ENCODE peak calls at places on chromosomes 16 and 17, in nine cellular contexts. One of them, this sample, is unnamed. For H3K9me3, the result is how much of the 10 kb centered on the place peaks cover.

GRCh38 chr17:47698749-47699535 is 5.0 kb downstream of the TBKBP1 start:
- DNase-seq in endodermal cell: peak
- DNase-seq in heart left ventricle: peak
- DNase-seq in cardiac muscle cell: peak
- DNase-seq in lung: peak
- DNase-seq in breast epithelium: no peak
- DNase-seq in left ventricle myocardium inferior: peak
- DNase-seq in CD8-positive, alpha-beta T cell: peak
- DNase-seq in OCI-LY7: peak
- DNase-seq in this sample: peak

GRCh38 chr17:36972186-36972686 is 23.5 kb downstream of the AATF start:
- DNase-seq in endodermal cell: no peak
- DNase-seq in heart left ventricle: no peak
- DNase-seq in cardiac muscle cell: no peak
- DNase-seq in lung: no peak
- DNase-seq in breast epithelium: no peak
- DNase-seq in left ventricle myocardium inferior: no peak
- DNase-seq in CD8-positive, alpha-beta T cell: no peak
- DNase-seq in OCI-LY7: no peak
- DNase-seq in this sample: no peak

GRCh38 chr17:77381731-77382130 is 241.0 kb downstream of the SEC14L1 start:
- DNase-seq in endodermal cell: no peak
- DNase-seq in heart left ventricle: no peak
- DNase-seq in cardiac muscle cell: no peak
- DNase-seq in lung: no peak
- DNase-seq in breast epithelium: no peak
- DNase-seq in left ventricle myocardium inferior: no peak
- DNase-seq in CD8-positive, alpha-beta T cell: no peak
- DNase-seq in OCI-LY7: no peak
- DNase-seq in this sample: no peak

GRCh38 chr17:77437017-77437416 is 296.2 kb downstream of the SEC14L1 start:
- DNase-seq in endodermal cell: no peak
- DNase-seq in heart left ventricle: peak
- DNase-seq in cardiac muscle cell: peak
- DNase-seq in lung: no peak
- DNase-seq in breast epithelium: no peak
- DNase-seq in left ventricle myocardium inferior: peak
- DNase-seq in CD8-positive, alpha-beta T cell: no peak
- DNase-seq in OCI-LY7: peak
- DNase-seq in this sample: peak

GRCh38 chr16:27547134-27547533 is 2.6 kb downstream of the GTF3C1 start:
- DNase-seq in endodermal cell: no peak
- DNase-seq in heart left ventricle: no peak
- DNase-seq in cardiac muscle cell: peak
- DNase-seq in lung: no peak
- DNase-seq in breast epithelium: no peak
- DNase-seq in left ventricle myocardium inferior: no peak
- DNase-seq in CD8-positive, alpha-beta T cell: no peak
- DNase-seq in OCI-LY7: no peak
- DNase-seq in this sample: no peak

GRCh38 chr16:84024854-84025253 is 17.7 kb downstream of the SLC38A8 start:
- DNase-seq in endodermal cell: no peak
- DNase-seq in heart left ventricle: no peak
- DNase-seq in cardiac muscle cell: peak
- DNase-seq in lung: no peak
- DNase-seq in breast epithelium: no peak
- DNase-seq in left ventricle myocardium inferior: no peak
- DNase-seq in CD8-positive, alpha-beta T cell: no peak
- DNase-seq in OCI-LY7: no peak
- DNase-seq in this sample: no peak

GRCh38 chr17:77810536-77810935 is 148.0 kb upstream of the TNRC6C start:
- DNase-seq in endodermal cell: no peak
- DNase-seq in heart left ventricle: no peak
- DNase-seq in cardiac muscle cell: peak
- DNase-seq in lung: no peak
- DNase-seq in breast epithelium: peak
- DNase-seq in left ventricle myocardium inferior: no peak
- DNase-seq in CD8-positive, alpha-beta T cell: no peak
- DNase-seq in OCI-LY7: no peak
- DNase-seq in this sample: no peak

GRCh38 chr17:19996502-19996901 is 12.7 kb upstream of the SPECC1 start:
- DNase-seq in endodermal cell: peak
- DNase-seq in heart left ventricle: no peak
- DNase-seq in cardiac muscle cell: peak
- DNase-seq in lung: no peak
- DNase-seq in breast epithelium: no peak
- DNase-seq in left ventricle myocardium inferior: no peak
- DNase-seq in CD8-positive, alpha-beta T cell: no peak
- DNase-seq in OCI-LY7: no peak
- DNase-seq in this sample: no peak

GRCh38 chr16:58332997-58333700 is 38.3 kb upstream of the PRSS54 start:
- DNase-seq in endodermal cell: peak
- DNase-seq in heart left ventricle: no peak
- DNase-seq in cardiac muscle cell: no peak
- DNase-seq in lung: no peak
- DNase-seq in breast epithelium: no peak
- DNase-seq in left ventricle myocardium inferior: no peak
- DNase-seq in CD8-positive, alpha-beta T cell: no peak
- DNase-seq in OCI-LY7: no peak
- DNase-seq in this sample: no peak

GRCh38 chr17:78819402-78819801 is 21.2 kb downstream of the USP36 start:
- DNase-seq in endodermal cell: no peak
- DNase-seq in heart left ventricle: no peak
- DNase-seq in cardiac muscle cell: no peak
- DNase-seq in lung: no peak
- DNase-seq in breast epithelium: no peak
- DNase-seq in left ventricle myocardium inferior: no peak
- DNase-seq in CD8-positive, alpha-beta T cell: no peak
- DNase-seq in OCI-LY7: no peak
- DNase-seq in this sample: no peak

GRCh38 chr16:54163197-54163843 is 123.3 kb downstream of the IRX3 start:
- DNase-seq in endodermal cell: no peak
- DNase-seq in heart left ventricle: no peak
- DNase-seq in cardiac muscle cell: no peak
- DNase-seq in lung: no peak
- DNase-seq in breast epithelium: no peak
- DNase-seq in left ventricle myocardium inferior: no peak
- DNase-seq in CD8-positive, alpha-beta T cell: no peak
- DNase-seq in OCI-LY7: no peak
- DNase-seq in this sample: no peak

GRCh38 chr17:75654176-75654575 is 12.8 kb downstream of the RECQL5 start:
- DNase-seq in endodermal cell: no peak
- DNase-seq in heart left ventricle: no peak
- DNase-seq in cardiac muscle cell: peak
- DNase-seq in lung: no peak
- DNase-seq in breast epithelium: no peak
- DNase-seq in left ventricle myocardium inferior: no peak
- DNase-seq in CD8-positive, alpha-beta T cell: no peak
- DNase-seq in OCI-LY7: no peak
- DNase-seq in this sample: no peak

GRCh38 chr16:75048051-75048450 is 49.2 kb downstream of the ZNRF1 start:
- DNase-seq in endodermal cell: no peak
- DNase-seq in heart left ventricle: no peak
- DNase-seq in cardiac muscle cell: no peak
- DNase-seq in lung: no peak
- DNase-seq in breast epithelium: no peak
- DNase-seq in left ventricle myocardium inferior: no peak
- DNase-seq in CD8-positive, alpha-beta T cell: no peak
- DNase-seq in OCI-LY7: no peak
- DNase-seq in this sample: no peak

GRCh38 chr17:74961657-74962360 is 10.8 kb downstream of the HID1 start:
- DNase-seq in endodermal cell: peak
- DNase-seq in heart left ventricle: peak
- DNase-seq in cardiac muscle cell: peak
- DNase-seq in lung: peak
- DNase-seq in breast epithelium: peak
- DNase-seq in left ventricle myocardium inferior: peak
- DNase-seq in CD8-positive, alpha-beta T cell: peak
- DNase-seq in OCI-LY7: peak
- DNase-seq in this sample: peak

GRCh38 chr17:8221663-8222379 is 11.4 kb upstream of the AURKB start:
- DNase-seq in endodermal cell: peak
- DNase-seq in heart left ventricle: peak
- DNase-seq in cardiac muscle cell: peak
- DNase-seq in lung: peak
- DNase-seq in breast epithelium: peak
- DNase-seq in left ventricle myocardium inferior: peak
- DNase-seq in CD8-positive, alpha-beta T cell: peak
- DNase-seq in OCI-LY7: peak
- DNase-seq in this sample: peak

GRCh38 chr16:60932600-60932999 is 1103.6 kb downstream of the CDH8 start:
- DNase-seq in endodermal cell: no peak
- DNase-seq in heart left ventricle: no peak
- DNase-seq in cardiac muscle cell: no peak
- DNase-seq in lung: no peak
- DNase-seq in breast epithelium: no peak
- DNase-seq in left ventricle myocardium inferior: no peak
- DNase-seq in CD8-positive, alpha-beta T cell: no peak
- DNase-seq in OCI-LY7: no peak
- DNase-seq in this sample: no peak
- H3K9me3 ChIP-seq in endodermal cell: under half
- H3K9me3 ChIP-seq in heart left ventricle: under half
- H3K9me3 ChIP-seq in cardiac muscle cell: under half
- H3K9me3 ChIP-seq in lung: under half
- H3K9me3 ChIP-seq in breast epithelium: under half
- H3K9me3 ChIP-seq in left ventricle myocardium inferior: under half
- H3K9me3 ChIP-seq in CD8-positive, alpha-beta T cell: under half
- H3K9me3 ChIP-seq in OCI-LY7: under half
- H3K9me3 ChIP-seq in this sample: under half

DNA sequence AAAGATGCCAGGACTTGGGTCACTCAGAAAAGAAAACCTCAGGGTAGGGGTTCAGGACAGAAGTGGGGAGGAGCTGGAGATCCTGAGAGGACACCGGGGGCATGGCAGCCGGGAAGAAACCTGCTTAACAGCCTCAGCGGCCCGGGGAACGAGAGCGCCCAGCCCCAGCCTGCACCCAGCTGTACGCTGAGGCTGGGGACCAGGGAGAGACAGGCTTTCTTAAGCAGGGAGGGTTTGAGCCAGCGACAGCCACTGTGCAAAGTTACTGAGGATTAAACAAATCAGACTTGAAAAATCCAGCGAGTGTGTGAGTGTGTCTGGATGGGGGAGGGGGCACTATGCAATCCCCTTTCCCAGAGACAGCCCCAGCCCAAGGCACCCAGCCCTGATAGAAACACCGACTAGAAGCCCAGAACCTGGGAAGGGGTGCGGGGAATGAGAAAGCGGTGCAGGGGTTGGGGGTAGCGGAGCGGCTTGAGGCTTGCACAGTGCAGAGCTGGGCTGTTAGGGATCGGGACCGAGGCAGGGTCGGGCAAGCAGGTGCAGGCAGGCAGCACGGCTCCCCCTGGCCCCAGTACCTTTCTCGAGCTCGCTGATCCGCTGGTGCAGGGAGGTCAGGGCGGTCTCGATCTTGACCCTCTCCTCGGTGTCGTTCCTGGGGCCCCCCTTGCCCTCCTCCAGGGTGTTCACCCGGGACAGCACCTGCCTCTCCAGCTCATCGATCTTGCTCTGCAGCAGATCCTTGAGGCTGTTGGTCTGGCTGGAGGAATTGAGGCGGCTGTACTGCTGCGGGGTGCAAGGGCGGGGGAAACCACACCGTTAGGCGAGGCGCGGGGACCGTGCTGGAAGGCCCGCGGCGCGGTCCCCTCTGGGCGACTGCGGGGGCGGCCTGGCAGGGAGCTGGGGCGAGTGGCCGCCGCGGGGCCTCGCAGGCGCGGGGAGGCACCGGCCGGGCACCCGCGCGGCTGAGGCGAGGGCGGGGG is 1.2 kb downstream of the NPTX1 start:
- DNase-seq in endodermal cell: peak
- DNase-seq in heart left ventricle: no peak
- DNase-seq in cardiac muscle cell: no peak
- DNase-seq in lung: no peak
- DNase-seq in breast epithelium: no peak
- DNase-seq in left ventricle myocardium inferior: no peak
- DNase-seq in CD8-positive, alpha-beta T cell: no peak
- DNase-seq in OCI-LY7: no peak
- DNase-seq in this sample: no peak
- TF ChIP-seq CTCF in endodermal cell: no peak
- TF ChIP-seq CTCF in heart left ventricle: no peak
- TF ChIP-seq CTCF in cardiac muscle cell: no peak
- TF ChIP-seq CTCF in lung: no peak
- TF ChIP-seq CTCF in breast epithelium: no peak
- TF ChIP-seq CTCF in left ventricle myocardium inferior: no peak
- TF ChIP-seq CTCF in CD8-positive, alpha-beta T cell: no peak
- TF ChIP-seq CTCF in OCI-LY7: peak
- TF ChIP-seq CTCF in this sample: no peak

GRCh38 chr17:22253007-22253406 is 560.7 kb downstream of the KCNJ18 start:
- DNase-seq in endodermal cell: no peak
- DNase-seq in heart left ventricle: no peak
- DNase-seq in cardiac muscle cell: no peak
- DNase-seq in lung: no peak
- DNase-seq in breast epithelium: no peak
- DNase-seq in left ventricle myocardium inferior: no peak
- DNase-seq in CD8-positive, alpha-beta T cell: no peak
- DNase-seq in OCI-LY7: no peak
- DNase-seq in this sample: no peak
- H3K9me3 ChIP-seq in endodermal cell: half or more
- H3K9me3 ChIP-seq in heart left ventricle: under half
- H3K9me3 ChIP-seq in cardiac muscle cell: under half
- H3K9me3 ChIP-seq in lung: under half
- H3K9me3 ChIP-seq in breast epithelium: under half
- H3K9me3 ChIP-seq in left ventricle myocardium inferior: under half
- H3K9me3 ChIP-seq in CD8-positive, alpha-beta T cell: under half
- H3K9me3 ChIP-seq in OCI-LY7: half or more
- H3K9me3 ChIP-seq in this sample: under half

GRCh38 chr17:1574697-1575471 is 12.3 kb upstream of the PITPNA start:
- DNase-seq in endodermal cell: peak
- DNase-seq in heart left ventricle: no peak
- DNase-seq in cardiac muscle cell: no peak
- DNase-seq in lung: no peak
- DNase-seq in breast epithelium: no peak
- DNase-seq in left ventricle myocardium inferior: no peak
- DNase-seq in CD8-positive, alpha-beta T cell: no peak
- DNase-seq in OCI-LY7: no peak
- DNase-seq in this sample: no peak
- TF ChIP-seq CTCF in endodermal cell: no peak
- TF ChIP-seq CTCF in heart left ventricle: no peak
- TF ChIP-seq CTCF in cardiac muscle cell: no peak
- TF ChIP-seq CTCF in lung: no peak
- TF ChIP-seq CTCF in breast epithelium: no peak
- TF ChIP-seq CTCF in left ventricle myocardium inferior: no peak
- TF ChIP-seq CTCF in CD8-positive, alpha-beta T cell: peak
- TF ChIP-seq CTCF in OCI-LY7: peak
- TF ChIP-seq CTCF in this sample: no peak

This sample was measured in colonic mucosa.